ENCODE peak calls at places on chromosomes 12 and 14, in nine cellular contexts. Q is esophagus muscularis mucosa; P is naive thymus-derived CD4-positive, alpha-beta T cell; B is astrocyte; S is thoracic aorta; D is tibial nerve; K is right lobe of liver; G is right atrium auricular region; J is iPS DF 6.9. R is an unnamed sample.

GRCh38 chr12:14635776-14636175 is 60.6 kb downstream of the GUCY2C start:
- DNase-seq in Q (no peak), P (no peak), B (peak; percentile 23), S (no peak), D (no peak), K (no peak), G (no peak), J (no peak), R (no peak)

GRCh38 chr12:29389295-29389919 is 8.4 kb upstream of the ERGIC2 start:
- DNase-seq in Q (no peak), P (peak; percentile 11), B (no peak), S (no peak), D (no peak), K (no peak), G (no peak), J (no peak), R (no peak)

GRCh38 chr12:57771271-57771872 is 533 bp downstream of the METTL1 start:
- DNase-seq in Q (peak; percentile 98), P (no peak), B (peak; percentile 86), S (peak; percentile 87), D (peak; percentile 65), K (peak; percentile 89), G (peak; percentile 90), J (peak; percentile 92), R (peak; percentile 90)

GRCh38 chr12:21881950-21882349 is 59.3 kb downstream of the ABCC9 start:
- DNase-seq in Q (no peak), P (no peak), B (no peak), S (no peak), D (no peak), K (peak; percentile 26), G (no peak), J (no peak), R (no peak)

GRCh38 chr12:60172266-60172665 is 576.4 kb downstream of the SLC16A7 start:
- DNase-seq in Q (no peak), P (no peak), B (peak; percentile 74), S (no peak), D (no peak), K (no peak), G (no peak), J (no peak), R (peak; percentile 66)

GRCh38 chr14:36162267-36162666 is 14.3 kb downstream of the PTCSC3 start:
- DNase-seq in Q (no peak), P (no peak), B (no peak), S (no peak), D (no peak), K (no peak), G (no peak), J (no peak), R (no peak)

GRCh38 chr12:42477931-42478330 is 111.6 kb downstream of the PRICKLE1 start:
- DNase-seq in Q (no peak), P (no peak), B (peak; percentile 33), S (no peak), D (no peak), K (no peak), G (no peak), J (no peak), R (no peak)

GRCh38 chr12:46490635-46491034 is 118.1 kb upstream of the SLC38A2 start:
- DNase-seq in Q (no peak), P (no peak), B (no peak), S (no peak), D (no peak), K (no peak), G (no peak), J (no peak), R (peak; percentile 36)

GRCh38 chr14:32941668-32942065 is 3.0 kb downstream of the NPAS3 start:
- DNase-seq in Q (no peak), P (no peak), B (no peak), S (no peak), D (no peak), K (no peak), G (no peak), J (no peak), R (peak; percentile 19)

DNA sequence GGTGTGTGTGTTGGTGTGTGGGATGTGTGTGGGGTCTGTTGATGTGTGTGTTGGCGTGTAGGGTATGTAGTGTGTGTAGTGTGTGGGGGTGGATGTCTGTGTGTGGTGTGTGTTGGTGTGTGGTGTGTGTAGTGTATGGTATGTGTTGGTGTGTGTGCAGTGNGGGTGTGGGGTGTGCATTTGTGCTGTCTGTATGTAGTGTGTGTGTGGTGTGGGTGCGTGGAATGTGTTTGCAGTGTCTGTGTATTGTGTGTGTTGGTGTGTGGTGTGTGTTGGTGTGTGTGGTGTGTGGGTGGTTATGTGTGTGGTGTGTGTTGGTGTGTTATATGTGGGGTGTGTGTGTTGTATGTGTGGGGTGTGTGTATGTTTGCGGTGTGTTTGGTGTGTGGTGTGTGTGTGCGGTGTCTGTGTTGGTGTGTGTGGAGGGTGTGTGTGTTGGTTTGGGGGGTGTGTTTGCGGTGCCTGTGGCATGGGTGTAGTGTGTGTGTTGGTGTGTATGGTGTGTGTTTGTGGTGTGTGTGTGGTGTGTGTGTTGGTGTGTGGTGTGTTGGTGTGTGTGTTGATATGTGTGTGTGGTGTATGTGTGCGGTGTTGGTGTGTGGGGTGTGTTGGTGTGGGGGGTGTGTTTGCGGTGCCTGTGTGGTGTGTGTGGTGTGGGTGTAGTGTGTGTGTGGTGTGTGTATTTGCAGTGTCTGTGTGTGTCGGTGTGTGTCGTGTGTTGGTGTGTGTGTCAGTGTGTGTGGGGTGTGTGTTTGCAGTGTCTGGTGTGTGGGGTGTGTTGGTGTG is 14.7 kb downstream of the MLXIP start:
- DNase-seq in Q (no peak), P (no peak), B (no peak), S (no peak), D (no peak), K (no peak), G (no peak), J (no peak), R (no peak)
- H3K4me1 ChIP-seq in Q (peaks cover 99% of the 10 kb centered on the region), P (peaks cover 7% of the 10 kb centered on the region), B (peaks cover 25% of the 10 kb centered on the region), S (peaks cover 34% of the 10 kb centered on the region), D (no peaks in the 10 kb centered on the region), K (peaks cover 25% of the 10 kb centered on the region), G (peaks cover 94% of the 10 kb centered on the region), J (no peaks in the 10 kb centered on the region), R (peaks cover 8% of the 10 kb centered on the region)

DNA sequence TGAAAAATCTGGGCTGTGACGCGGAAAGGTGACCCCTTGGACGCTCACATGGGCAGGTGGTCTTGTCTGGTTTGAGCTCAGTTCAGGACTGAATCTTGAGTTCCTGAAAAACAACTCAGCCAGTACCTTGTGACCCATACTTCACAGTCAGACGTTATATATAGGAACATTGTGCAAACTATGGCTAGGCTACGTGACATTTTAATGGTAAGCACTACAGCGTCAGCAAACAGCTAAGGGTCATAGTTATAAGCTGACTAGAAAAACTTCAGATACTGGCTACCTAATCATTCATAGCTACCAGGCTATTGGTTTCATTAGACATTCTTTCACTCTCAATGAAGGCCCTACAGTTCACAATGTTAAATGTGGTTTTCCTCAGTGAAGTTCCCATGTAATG is 14.8 kb upstream of the EDDM3A start:
- DNase-seq in Q (no peak), P (no peak), B (no peak), S (no peak), D (no peak), K (no peak), G (no peak), J (no peak), R (no peak)
- H3K4me1 ChIP-seq in Q (no peaks in the 10 kb centered on the region), P (no peaks in the 10 kb centered on the region), B (no peaks in the 10 kb centered on the region), S (no peaks in the 10 kb centered on the region), D (no peaks in the 10 kb centered on the region), K (no peaks in the 10 kb centered on the region), G (no peaks in the 10 kb centered on the region), J (no peaks in the 10 kb centered on the region), R (no peaks in the 10 kb centered on the region)

GRCh38 chr14:69650948-69651369 is 39.6 kb downstream of the SUSD6 start:
- DNase-seq in Q (no peak), P (no peak), B (no peak), S (no peak), D (no peak), K (no peak), G (no peak), J (no peak), R (peak; percentile 86)

GRCh38 chr14:69652942-69653680 is 41.7 kb downstream of the SUSD6 start:
- DNase-seq in Q (no peak), P (no peak), B (no peak), S (no peak), D (no peak), K (no peak), G (no peak), J (no peak), R (no peak)

GRCh38 chr14:69657961-69658360 is 46.6 kb downstream of the SUSD6 start:
- DNase-seq in Q (no peak), P (no peak), B (peak; percentile 75), S (no peak), D (no peak), K (peak; percentile 51), G (no peak), J (no peak), R (peak; percentile 79)

GRCh38 chr14:69651653-69652052 is 40.3 kb downstream of the SUSD6 start:
- DNase-seq in Q (no peak), P (no peak), B (no peak), S (no peak), D (no peak), K (no peak), G (no peak), J (no peak), R (no peak)

GRCh38 chr14:69654109-69654508 is 42.7 kb downstream of the SUSD6 start:
- DNase-seq in Q (no peak), P (no peak), B (no peak), S (no peak), D (no peak), K (no peak), G (no peak), J (no peak), R (peak; percentile 96)
- H3K4me1 ChIP-seq in Q (peaks cover 94% of the 10 kb centered on the region), P (peaks cover 25% of the 10 kb centered on the region), B (peaks cover 52% of the 10 kb centered on the region), S (peaks cover 52% of the 10 kb centered on the region), D (no peaks in the 10 kb centered on the region), K (peaks cover 41% of the 10 kb centered on the region), G (peaks cover 80% of the 10 kb centered on the region), J (peaks cover 8% of the 10 kb centered on the region), R (peaks cover 78% of the 10 kb centered on the region)

GRCh38 chr12:123597100-123597499 is 4.8 kb upstream of the DDX55 start:
- DNase-seq in Q (no peak), P (no peak), B (no peak), S (no peak), D (no peak), K (no peak), G (no peak), J (no peak), R (no peak)

GRCh38 chr12:123601602-123602489 is at the start of gene DDX55:
- DNase-seq in Q (peak; percentile 95), P (peak; percentile 87), B (peak; percentile 66), S (no peak), D (peak; percentile 57), K (peak; percentile 89), G (peak; percentile 81), J (no peak), R (peak; percentile 86)

GRCh38 chr12:123599721-123600120 is 2.2 kb upstream of the DDX55 start:
- DNase-seq in Q (no peak), P (no peak), B (no peak), S (no peak), D (no peak), K (no peak), G (no peak), J (no peak), R (no peak)

GRCh38 chr12:123598522-123598921 is 3.4 kb upstream of the DDX55 start:
- DNase-seq in Q (no peak), P (no peak), B (no peak), S (no peak), D (no peak), K (no peak), G (no peak), J (no peak), R (no peak)

DNA sequence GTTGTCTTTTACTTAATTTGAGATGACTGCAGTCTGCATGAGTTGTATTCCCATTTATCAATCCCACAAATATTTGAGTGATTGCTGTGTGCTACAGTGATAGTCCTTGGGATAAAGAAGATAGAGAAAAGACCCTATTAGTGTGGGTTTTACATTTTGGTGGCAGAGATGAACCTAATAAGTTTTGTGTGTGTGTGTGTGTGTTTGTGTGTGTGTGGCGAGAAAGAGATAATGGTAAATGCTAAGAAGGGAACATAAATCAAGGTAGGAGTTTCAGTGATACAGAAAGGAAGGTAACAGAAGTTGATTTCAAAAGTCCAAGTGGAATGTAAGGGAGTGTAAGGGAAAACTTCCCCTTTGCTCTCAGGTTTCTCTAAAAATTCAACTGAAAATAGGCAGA is 2.6 kb upstream of the DDX55 start:
- DNase-seq in Q (no peak), P (no peak), B (no peak), S (no peak), D (no peak), K (no peak), G (no peak), J (no peak), R (no peak)
- H3K4me1 ChIP-seq in Q (peaks cover 36% of the 10 kb centered on the region), P (peaks cover 8% of the 10 kb centered on the region), B (peaks cover 5% of the 10 kb centered on the region), S (peaks cover 12% of the 10 kb centered on the region), D (no peaks in the 10 kb centered on the region), K (peaks cover 24% of the 10 kb centered on the region), G (peaks cover 17% of the 10 kb centered on the region), J (no peaks in the 10 kb centered on the region), R (peaks cover 6% of the 10 kb centered on the region)

R was measured in PC-3.